ENCODE peak calls at places on chromosomes 2 and 18, in eight cellular contexts. One of them, this sample, is unnamed.

GRCh38 chr18:6521804-6522418 is 107.2 kb upstream of the L3MBTL4 start:
- DNase-seq in HCT116: no peak
- DNase-seq in foreskin keratinocyte: peak
- DNase-seq in left lung: no peak
- DNase-seq in GM20000: peak
- DNase-seq in stomach: peak
- DNase-seq in A549: peak
- DNase-seq in suprapubic skin: no peak
- DNase-seq in this sample: peak

GRCh38 chr2:234496835-234497591 is at the start of gene ARL4C:
- DNase-seq in HCT116: no peak
- DNase-seq in foreskin keratinocyte: peak
- DNase-seq in left lung: peak
- DNase-seq in GM20000: peak
- DNase-seq in stomach: peak
- DNase-seq in A549: peak
- DNase-seq in suprapubic skin: peak
- DNase-seq in this sample: peak

GRCh38 chr2:207224814-207225482 is 59.2 kb upstream of the KLF7 start:
- DNase-seq in HCT116: no peak
- DNase-seq in foreskin keratinocyte: no peak
- DNase-seq in left lung: no peak
- DNase-seq in GM20000: no peak
- DNase-seq in stomach: no peak
- DNase-seq in A549: no peak
- DNase-seq in suprapubic skin: no peak
- DNase-seq in this sample: no peak

GRCh38 chr18:28267878-28268625 is 91.1 kb upstream of the CDH2 start:
- DNase-seq in HCT116: no peak
- DNase-seq in foreskin keratinocyte: peak
- DNase-seq in left lung: no peak
- DNase-seq in GM20000: no peak
- DNase-seq in stomach: no peak
- DNase-seq in A549: peak
- DNase-seq in suprapubic skin: no peak
- DNase-seq in this sample: no peak

GRCh38 chr18:75654928-75655745 is 227.6 kb upstream of the SMIM21 start:
- DNase-seq in HCT116: no peak
- DNase-seq in foreskin keratinocyte: no peak
- DNase-seq in left lung: no peak
- DNase-seq in GM20000: no peak
- DNase-seq in stomach: no peak
- DNase-seq in A549: no peak
- DNase-seq in suprapubic skin: peak
- DNase-seq in this sample: no peak

GRCh38 chr2:72148975-72149555 is 1.4 kb upstream of the CYP26B1 start:
- DNase-seq in HCT116: no peak
- DNase-seq in foreskin keratinocyte: peak
- DNase-seq in left lung: peak
- DNase-seq in GM20000: no peak
- DNase-seq in stomach: peak
- DNase-seq in A549: peak
- DNase-seq in suprapubic skin: peak
- DNase-seq in this sample: peak

GRCh38 chr2:29249666-29250253 is 134.5 kb downstream of the CLIP4 start:
- DNase-seq in HCT116: no peak
- DNase-seq in foreskin keratinocyte: no peak
- DNase-seq in left lung: no peak
- DNase-seq in GM20000: no peak
- DNase-seq in stomach: no peak
- DNase-seq in A549: no peak
- DNase-seq in suprapubic skin: no peak
- DNase-seq in this sample: no peak

GRCh38 chr18:21834301-21834660 is 93.7 kb downstream of the MIB1 start:
- DNase-seq in HCT116: no peak
- DNase-seq in foreskin keratinocyte: no peak
- DNase-seq in left lung: no peak
- DNase-seq in GM20000: no peak
- DNase-seq in stomach: no peak
- DNase-seq in A549: no peak
- DNase-seq in suprapubic skin: no peak
- DNase-seq in this sample: no peak

GRCh38 chr18:23282437-23282781 is 147.1 kb downstream of the CABLES1 start:
- DNase-seq in HCT116: no peak
- DNase-seq in foreskin keratinocyte: no peak
- DNase-seq in left lung: no peak
- DNase-seq in GM20000: no peak
- DNase-seq in stomach: no peak
- DNase-seq in A549: no peak
- DNase-seq in suprapubic skin: no peak
- DNase-seq in this sample: no peak

GRCh38 chr18:53117851-53118250 is 777.9 kb downstream of the DCC start:
- DNase-seq in HCT116: no peak
- DNase-seq in foreskin keratinocyte: no peak
- DNase-seq in left lung: no peak
- DNase-seq in GM20000: no peak
- DNase-seq in stomach: no peak
- DNase-seq in A549: no peak
- DNase-seq in suprapubic skin: no peak
- DNase-seq in this sample: no peak

GRCh38 chr2:112026509-112026908 is 28.6 kb upstream of the TMEM87B start:
- DNase-seq in HCT116: no peak
- DNase-seq in foreskin keratinocyte: no peak
- DNase-seq in left lung: no peak
- DNase-seq in GM20000: no peak
- DNase-seq in stomach: no peak
- DNase-seq in A549: no peak
- DNase-seq in suprapubic skin: no peak
- DNase-seq in this sample: no peak

GRCh38 chr18:55338955-55339662 is 248.9 kb downstream of the TCF4 start:
- DNase-seq in HCT116: no peak
- DNase-seq in foreskin keratinocyte: no peak
- DNase-seq in left lung: no peak
- DNase-seq in GM20000: no peak
- DNase-seq in stomach: no peak
- DNase-seq in A549: no peak
- DNase-seq in suprapubic skin: no peak
- DNase-seq in this sample: no peak

GRCh38 chr2:182372661-182373060 is 54.2 kb downstream of the PDE1A start:
- DNase-seq in HCT116: peak
- DNase-seq in foreskin keratinocyte: peak
- DNase-seq in left lung: no peak
- DNase-seq in GM20000: no peak
- DNase-seq in stomach: no peak
- DNase-seq in A549: peak
- DNase-seq in suprapubic skin: no peak
- DNase-seq in this sample: no peak

GRCh38 chr18:21052385-21052784 is 59.2 kb downstream of the ROCK1 start:
- DNase-seq in HCT116: no peak
- DNase-seq in foreskin keratinocyte: no peak
- DNase-seq in left lung: no peak
- DNase-seq in GM20000: no peak
- DNase-seq in stomach: no peak
- DNase-seq in A549: no peak
- DNase-seq in suprapubic skin: no peak
- DNase-seq in this sample: no peak

GRCh38 chr2:176931588-176932563 is 280.7 kb upstream of the HNRNPA3 start:
- DNase-seq in HCT116: peak
- DNase-seq in foreskin keratinocyte: peak
- DNase-seq in left lung: no peak
- DNase-seq in GM20000: peak
- DNase-seq in stomach: no peak
- DNase-seq in A549: peak
- DNase-seq in suprapubic skin: no peak
- DNase-seq in this sample: peak

GRCh38 chr2:62207480-62207879 is 11.6 kb downstream of the B3GNT2 start:
- DNase-seq in HCT116: no peak
- DNase-seq in foreskin keratinocyte: no peak
- DNase-seq in left lung: no peak
- DNase-seq in GM20000: no peak
- DNase-seq in stomach: no peak
- DNase-seq in A549: no peak
- DNase-seq in suprapubic skin: no peak
- DNase-seq in this sample: no peak

GRCh38 chr18:38369772-38370690 is 804.4 kb upstream of the CELF4 start:
- DNase-seq in HCT116: no peak
- DNase-seq in foreskin keratinocyte: peak
- DNase-seq in left lung: no peak
- DNase-seq in GM20000: peak
- DNase-seq in stomach: no peak
- DNase-seq in A549: no peak
- DNase-seq in suprapubic skin: no peak
- DNase-seq in this sample: no peak

GRCh38 chr2:205197468-205198129 is 484.7 kb upstream of the NRP2 start:
- DNase-seq in HCT116: no peak
- DNase-seq in foreskin keratinocyte: no peak
- DNase-seq in left lung: no peak
- DNase-seq in GM20000: no peak
- DNase-seq in stomach: no peak
- DNase-seq in A549: no peak
- DNase-seq in suprapubic skin: no peak
- DNase-seq in this sample: no peak

GRCh38 chr2:122736279-122736678 is 980.8 kb downstream of the TSN start:
- DNase-seq in HCT116: no peak
- DNase-seq in foreskin keratinocyte: no peak
- DNase-seq in left lung: peak
- DNase-seq in GM20000: no peak
- DNase-seq in stomach: peak
- DNase-seq in A549: no peak
- DNase-seq in suprapubic skin: no peak
- DNase-seq in this sample: no peak

GRCh38 chr2:39433586-39434195 is 3.4 kb downstream of the MAP4K3 start:
- DNase-seq in HCT116: no peak
- DNase-seq in foreskin keratinocyte: no peak
- DNase-seq in left lung: no peak
- DNase-seq in GM20000: no peak
- DNase-seq in stomach: no peak
- DNase-seq in A549: no peak
- DNase-seq in suprapubic skin: no peak
- DNase-seq in this sample: no peak

GRCh38 chr2:140596447-140596846 is 1534.4 kb downstream of the LRP1B start:
- DNase-seq in HCT116: no peak
- DNase-seq in foreskin keratinocyte: no peak
- DNase-seq in left lung: no peak
- DNase-seq in GM20000: no peak
- DNase-seq in stomach: no peak
- DNase-seq in A549: no peak
- DNase-seq in suprapubic skin: no peak
- DNase-seq in this sample: no peak

GRCh38 chr2:52395912-52396311 is 1364.0 kb upstream of the NRXN1 start:
- DNase-seq in HCT116: no peak
- DNase-seq in foreskin keratinocyte: no peak
- DNase-seq in left lung: no peak
- DNase-seq in GM20000: no peak
- DNase-seq in stomach: no peak
- DNase-seq in A549: no peak
- DNase-seq in suprapubic skin: no peak
- DNase-seq in this sample: no peak

GRCh38 chr18:10264260-10264659 is 190.2 kb upstream of the APCDD1 start:
- DNase-seq in HCT116: no peak
- DNase-seq in foreskin keratinocyte: no peak
- DNase-seq in left lung: no peak
- DNase-seq in GM20000: no peak
- DNase-seq in stomach: no peak
- DNase-seq in A549: no peak
- DNase-seq in suprapubic skin: no peak
- DNase-seq in this sample: no peak

GRCh38 chr2:10300997-10301945 is 1.4 kb upstream of the HPCAL1 start:
- DNase-seq in HCT116: no peak
- DNase-seq in foreskin keratinocyte: no peak
- DNase-seq in left lung: no peak
- DNase-seq in GM20000: no peak
- DNase-seq in stomach: no peak
- DNase-seq in A549: no peak
- DNase-seq in suprapubic skin: no peak
- DNase-seq in this sample: no peak
- TF ChIP-seq CTCF in HCT116: no peak
- TF ChIP-seq CTCF in foreskin keratinocyte: no peak
- TF ChIP-seq CTCF in left lung: no peak
- TF ChIP-seq CTCF in GM20000: no peak
- TF ChIP-seq CTCF in stomach: no peak
- TF ChIP-seq CTCF in A549: no peak
- TF ChIP-seq CTCF in suprapubic skin: no peak
- TF ChIP-seq CTCF in this sample: no peak

GRCh38 chr2:239035997-239036731 is 188.3 kb downstream of the TWIST2 start:
- DNase-seq in HCT116: no peak
- DNase-seq in foreskin keratinocyte: no peak
- DNase-seq in left lung: peak
- DNase-seq in GM20000: no peak
- DNase-seq in stomach: no peak
- DNase-seq in A549: no peak
- DNase-seq in suprapubic skin: no peak
- DNase-seq in this sample: no peak

GRCh38 chr2:239034561-239035341 is 186.9 kb downstream of the TWIST2 start:
- DNase-seq in HCT116: no peak
- DNase-seq in foreskin keratinocyte: no peak
- DNase-seq in left lung: peak
- DNase-seq in GM20000: no peak
- DNase-seq in stomach: no peak
- DNase-seq in A549: no peak
- DNase-seq in suprapubic skin: no peak
- DNase-seq in this sample: peak

GRCh38 chr2:239033801-239034560 is 186.1 kb downstream of the TWIST2 start:
- DNase-seq in HCT116: no peak
- DNase-seq in foreskin keratinocyte: peak
- DNase-seq in left lung: peak
- DNase-seq in GM20000: no peak
- DNase-seq in stomach: no peak
- DNase-seq in A549: no peak
- DNase-seq in suprapubic skin: no peak
- DNase-seq in this sample: no peak

GRCh38 chr2:239036819-239037558 is 189.1 kb downstream of the TWIST2 start:
- DNase-seq in HCT116: no peak
- DNase-seq in foreskin keratinocyte: no peak
- DNase-seq in left lung: peak
- DNase-seq in GM20000: no peak
- DNase-seq in stomach: no peak
- DNase-seq in A549: no peak
- DNase-seq in suprapubic skin: peak
- DNase-seq in this sample: no peak

GRCh38 chr2:239035361-239035814 is 187.5 kb downstream of the TWIST2 start:
- DNase-seq in HCT116: peak
- DNase-seq in foreskin keratinocyte: no peak
- DNase-seq in left lung: no peak
- DNase-seq in GM20000: peak
- DNase-seq in stomach: peak
- DNase-seq in A549: no peak
- DNase-seq in suprapubic skin: peak
- DNase-seq in this sample: peak
- TF ChIP-seq CTCF in HCT116: peak
- TF ChIP-seq CTCF in foreskin keratinocyte: peak
- TF ChIP-seq CTCF in left lung: peak
- TF ChIP-seq CTCF in GM20000: peak
- TF ChIP-seq CTCF in stomach: peak
- TF ChIP-seq CTCF in A549: peak
- TF ChIP-seq CTCF in suprapubic skin: peak
- TF ChIP-seq CTCF in this sample: peak

GRCh38 chr2:18178736-18179349 is 300.4 kb downstream of the KCNS3 start:
- DNase-seq in HCT116: peak
- DNase-seq in foreskin keratinocyte: peak
- DNase-seq in left lung: no peak
- DNase-seq in GM20000: peak
- DNase-seq in stomach: peak
- DNase-seq in A549: peak
- DNase-seq in suprapubic skin: no peak
- DNase-seq in this sample: peak
- TF ChIP-seq CTCF in HCT116: peak
- TF ChIP-seq CTCF in foreskin keratinocyte: peak
- TF ChIP-seq CTCF in left lung: peak
- TF ChIP-seq CTCF in GM20000: peak
- TF ChIP-seq CTCF in stomach: peak
- TF ChIP-seq CTCF in A549: peak
- TF ChIP-seq CTCF in suprapubic skin: peak
- TF ChIP-seq CTCF in this sample: peak

GRCh38 chr2:17966793-17967192 is 88.3 kb downstream of the KCNS3 start:
- DNase-seq in HCT116: no peak
- DNase-seq in foreskin keratinocyte: no peak
- DNase-seq in left lung: no peak
- DNase-seq in GM20000: no peak
- DNase-seq in stomach: no peak
- DNase-seq in A549: no peak
- DNase-seq in suprapubic skin: no peak
- DNase-seq in this sample: no peak
- TF ChIP-seq CTCF in HCT116: no peak
- TF ChIP-seq CTCF in foreskin keratinocyte: no peak
- TF ChIP-seq CTCF in left lung: no peak
- TF ChIP-seq CTCF in GM20000: no peak
- TF ChIP-seq CTCF in stomach: no peak
- TF ChIP-seq CTCF in A549: no peak
- TF ChIP-seq CTCF in suprapubic skin: no peak
- TF ChIP-seq CTCF in this sample: no peak